ENCODE peak calls at places on chromosomes 12 and 14, in six cellular contexts. J is foreskin keratinocyte, N is astrocyte of the spinal cord, F is lower lobe of right lung, Z is fibroblast of the aortic adventitia, E is cardiac muscle cell. O is an unnamed sample.

GRCh38 chr12:62191747-62192485 is 68.3 kb upstream of the USP15 start:
- DNase-seq in Z (peak; percentile 28), J (no peak), E (peak; percentile 61), N (no peak), F (peak; percentile 49), O (peak; percentile 19)

GRCh38 chr12:119202121-119202527 is 23.4 kb downstream of the HSPB8 start:
- DNase-seq in N (no peak), Z (no peak), J (no peak), E (no peak), F (peak; percentile 72), O (no peak)

GRCh38 chr12:12784911-12785814 is at the start of gene APOLD1:
- DNase-seq in J (no peak), F (no peak), N (peak; percentile 93), E (peak; percentile 29), Z (no peak), O (no peak)

GRCh38 chr12:130162267-130162666 is at the start of gene FZD10:
- DNase-seq in F (no peak), J (peak; percentile 24), N (no peak), Z (no peak), E (peak; percentile 10), O (no peak)

GRCh38 chr12:1509703-1510395 is 84.5 kb downstream of the FBXL14 start:
- DNase-seq in F (no peak), Z (no peak), E (no peak), N (no peak), J (no peak), O (no peak)

GRCh38 chr12:105587237-105587636 is 256.7 kb downstream of the C12orf75 start:
- DNase-seq in Z (peak; percentile 9), E (no peak), J (no peak), F (no peak), N (no peak), O (no peak)

GRCh38 chr12:92438641-92439396 is 264.0 kb upstream of the PLEKHG7 start:
- DNase-seq in N (no peak), Z (peak; percentile 60), F (no peak), J (no peak), E (no peak), O (no peak)

GRCh38 chr12:29164477-29165163 is 15.5 kb downstream of the FAR2 start:
- DNase-seq in E (peak; percentile 76), N (peak; percentile 77), F (no peak), J (peak; percentile 36), Z (peak; percentile 40), O (no peak)

GRCh38 chr12:41013921-41014642 is 174.0 kb upstream of the PDZRN4 start:
- DNase-seq in Z (no peak), J (no peak), N (peak; percentile 60), F (no peak), E (peak; percentile 2), O (no peak)

GRCh38 chr14:92794547-92794941 is 439 bp downstream of the GOLGA5 start:
- DNase-seq in N (no peak), J (no peak), F (no peak), E (peak; percentile 41), Z (peak; percentile 24), O (no peak)

GRCh38 chr14:92794961-92795360 is 856 bp downstream of the GOLGA5 start:
- DNase-seq in F (no peak), J (no peak), N (no peak), E (no peak), Z (no peak), O (no peak)

GRCh38 chr14:92792885-92793284 is 1.2 kb upstream of the GOLGA5 start:
- DNase-seq in Z (no peak), F (no peak), J (no peak), E (peak; percentile 28), N (peak; percentile 31), O (no peak)

GRCh38 chr14:92797935-92798653 is 4.0 kb downstream of the GOLGA5 start:
- DNase-seq in F (no peak), Z (no peak), N (no peak), J (no peak), E (no peak), O (no peak)

GRCh38 chr14:92793709-92794546 is at the start of gene GOLGA5:
- DNase-seq in E (peak; percentile 99), Z (peak; percentile 98), J (peak; percentile 91), N (peak; percentile 98), F (peak; percentile 99), O (peak; percentile 96)
- TF ChIP-seq CTCF in E (no peak), Z (no peak), J (no peak), N (no peak), F (peak; percentile 29), O (peak; percentile 48)

GRCh38 chr14:91927800-91928199 is 19.7 kb downstream of the FBLN5 start:
- DNase-seq in E (no peak), N (no peak), F (no peak), Z (no peak), J (no peak), O (no peak)
- TF ChIP-seq CTCF in E (no peak), N (no peak), F (no peak), Z (no peak), J (no peak), O (no peak)

GRCh38 chr12:25014961-25015360 is 66.1 kb upstream of the BCAT1 start:
- DNase-seq in J (peak; percentile 6), N (peak; percentile 37), F (no peak), E (no peak), Z (peak; percentile 21), O (no peak)

GRCh38 chr12:25020621-25021243 is 71.8 kb upstream of the BCAT1 start:
- DNase-seq in Z (no peak), F (no peak), N (no peak), J (no peak), E (no peak), O (no peak)

GRCh38 chr12:25017336-25017735 is 68.4 kb upstream of the BCAT1 start:
- DNase-seq in F (no peak), Z (no peak), N (peak; percentile 16), E (no peak), J (peak; percentile 28), O (peak; percentile 3)

GRCh38 chr12:25013061-25013460 is 64.2 kb upstream of the BCAT1 start:
- DNase-seq in E (no peak), F (no peak), Z (no peak), N (no peak), J (no peak), O (no peak)

GRCh38 chr12:25018146-25018545 is 69.2 kb upstream of the BCAT1 start:
- DNase-seq in J (no peak), F (no peak), N (no peak), Z (no peak), E (no peak), O (no peak)
- TF ChIP-seq CTCF in J (no peak), F (no peak), N (no peak), Z (no peak), E (no peak), O (no peak)

GRCh38 chr14:51979399-51979709 is 10.0 kb upstream of the RTRAF start:
- DNase-seq in J (no peak), F (no peak), Z (no peak), E (no peak), N (no peak), O (no peak)
- TF ChIP-seq CTCF in J (no peak), F (peak; percentile 0), Z (no peak), E (no peak), N (no peak), O (peak; percentile 10)

DNA sequence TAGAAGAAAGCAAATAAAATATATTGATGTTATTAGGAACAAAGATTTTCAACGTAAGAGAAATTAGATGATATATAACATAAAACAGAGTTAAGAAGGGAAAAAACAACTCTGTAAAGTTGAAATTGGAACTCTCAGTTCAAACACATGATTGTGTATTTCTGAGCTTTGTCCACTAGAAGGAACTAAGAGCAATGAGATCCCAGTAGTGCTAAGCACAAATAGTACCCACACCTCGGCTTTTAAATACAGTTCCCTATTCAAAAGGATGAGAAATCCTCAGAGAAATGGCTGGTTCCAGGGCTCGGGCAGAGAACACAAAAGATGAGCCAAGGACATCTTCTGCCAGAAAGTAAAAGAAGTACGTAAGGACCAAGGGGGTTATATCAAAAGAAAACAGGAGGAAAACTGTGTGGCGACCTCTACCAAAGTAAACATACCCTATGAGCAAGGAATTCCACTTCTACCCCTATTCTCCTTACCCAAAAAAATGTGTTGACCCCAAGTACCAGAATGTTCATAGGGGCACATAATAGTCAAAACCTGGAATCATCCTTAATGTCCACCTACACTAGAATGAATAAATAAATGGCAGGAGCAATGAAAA is 96.6 kb downstream of the SPTSSA start:
- DNase-seq in F (no peak), Z (peak; percentile 61), E (peak; percentile 45), J (no peak), N (peak; percentile 54), O (no peak)
- TF ChIP-seq CTCF in F (peak; percentile 29), Z (peak; percentile 57), E (peak; percentile 36), J (peak; percentile 41), N (peak; percentile 43), O (peak; percentile 36)

GRCh38 chr12:14776236-14776959 is 26.9 kb downstream of the WBP11 start:
- DNase-seq in N (no peak), F (no peak), Z (peak; percentile 47), E (peak; percentile 57), J (no peak), O (peak; percentile 32)
- TF ChIP-seq CTCF in N (peak; percentile 18), F (no peak), Z (peak; percentile 44), E (peak; percentile 44), J (peak; percentile 54), O (peak; percentile 66)

DNA sequence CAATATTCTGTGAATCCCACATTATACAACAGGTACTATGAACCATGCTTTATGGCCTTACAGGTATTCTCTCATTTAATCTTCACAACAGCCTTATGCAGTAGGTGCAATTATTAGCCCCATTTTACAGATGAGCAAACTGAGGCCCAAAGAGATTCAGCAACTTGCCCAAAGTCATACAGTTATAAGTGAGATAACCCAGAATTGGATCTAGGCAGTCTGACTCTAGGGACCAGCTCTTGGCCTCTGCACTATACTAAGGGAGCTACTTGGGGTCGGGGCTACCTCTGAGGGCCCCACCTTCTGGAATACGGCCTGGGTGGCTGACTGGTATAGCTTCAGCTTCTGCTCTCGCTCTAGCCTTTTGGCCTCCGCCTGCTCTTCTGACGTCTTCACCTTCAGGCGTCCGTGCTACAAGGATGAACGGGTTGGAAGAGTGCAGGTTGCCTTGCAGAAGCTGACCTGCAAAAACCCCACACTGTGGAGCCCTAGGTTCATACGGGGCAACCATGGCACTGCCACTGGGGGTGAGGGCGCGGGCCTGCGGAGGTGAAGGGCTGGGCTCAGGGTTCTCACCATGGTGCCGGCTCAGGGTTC is 762 bp downstream of the RABGGTA start:
- DNase-seq in E (no peak), Z (no peak), F (no peak), N (no peak), J (no peak), O (no peak)
- TF ChIP-seq CTCF in E (no peak), Z (no peak), F (no peak), N (no peak), J (no peak), O (no peak)